ENCODE peak calls at places on chromosome 1, in seven cellular contexts. M is PC-9, E is cardiac muscle cell, S is suprapubic skin, P is HFFc6, G is astrocyte, F is Calu3. W is an unnamed sample.

GRCh38 chr1:241842565-241842964 is 5.4 kb upstream of the EXO1 start:
- DNase-seq in M (no peak), E (no peak), S (no peak), P (peak), G (peak), F (no peak), W (no peak)

GRCh38 chr1:31627301-31627929 is 9.9 kb downstream of the HCRTR1 start:
- DNase-seq in M (no peak), E (peak), S (no peak), P (no peak), G (no peak), F (no peak), W (no peak)

GRCh38 chr1:202058001-202058908 is 47.9 kb downstream of the ELF3 start:
- DNase-seq in M (peak), E (no peak), S (no peak), P (peak), G (peak), F (peak), W (no peak)

GRCh38 chr1:217465102-217465501 is 165.8 kb downstream of the GPATCH2 start:
- DNase-seq in M (no peak), E (no peak), S (no peak), P (no peak), G (no peak), F (no peak), W (no peak)

GRCh38 chr1:64242895-64243756 is 39.7 kb downstream of the UBE2U start:
- DNase-seq in M (no peak), E (peak), S (no peak), P (peak), G (no peak), F (no peak), W (no peak)

GRCh38 chr1:160629286-160630210 is 17.3 kb downstream of the SLAMF1 start:
- DNase-seq in M (no peak), E (no peak), S (no peak), P (no peak), G (no peak), F (no peak), W (no peak)

GRCh38 chr1:3453891-3454810 is at the start of gene ARHGEF16:
- DNase-seq in M (peak), E (peak), S (no peak), P (no peak), G (no peak), F (peak), W (peak)

GRCh38 chr1:58620259-58620658 is 43.2 kb upstream of the TACSTD2 start:
- DNase-seq in M (peak), E (no peak), S (no peak), P (no peak), G (no peak), F (peak), W (no peak)

GRCh38 chr1:159775716-159776115 is 5.0 kb upstream of the DUSP23 start:
- DNase-seq in M (no peak), E (peak), S (no peak), P (no peak), G (no peak), F (no peak), W (no peak)

GRCh38 chr1:46708121-46708520 is 10.8 kb downstream of the EFCAB14 start:
- DNase-seq in M (no peak), E (peak), S (no peak), P (no peak), G (no peak), F (no peak), W (no peak)

GRCh38 chr1:4837752-4838151 is 183.3 kb downstream of the AJAP1 start:
- DNase-seq in M (no peak), E (no peak), S (no peak), P (no peak), G (no peak), F (no peak), W (no peak)

GRCh38 chr1:206050655-206051235 is 2.2 kb upstream of the RHEX start:
- DNase-seq in M (peak), E (no peak), S (no peak), P (no peak), G (no peak), F (peak), W (no peak)

GRCh38 chr1:179047637-179048002 is 21.9 kb downstream of the FAM20B start:
- DNase-seq in M (no peak), E (no peak), S (no peak), P (no peak), G (peak), F (no peak), W (no peak)

GRCh38 chr1:36845802-36846201 is 188.5 kb downstream of the GRIK3 start:
- DNase-seq in M (no peak), E (no peak), S (no peak), P (no peak), G (no peak), F (no peak), W (no peak)

GRCh38 chr1:67735806-67736627 is 51.0 kb downstream of the GADD45A start:
- DNase-seq in M (peak), E (peak), S (peak), P (peak), G (peak), F (peak), W (no peak)

GRCh38 chr1:7223334-7224080 is 438.3 kb downstream of the CAMTA1 start:
- DNase-seq in M (no peak), E (peak), S (no peak), P (peak), G (peak), F (no peak), W (no peak)

GRCh38 chr1:7225711-7226505 is 440.7 kb downstream of the CAMTA1 start:
- DNase-seq in M (no peak), E (no peak), S (no peak), P (no peak), G (no peak), F (no peak), W (no peak)

GRCh38 chr1:7224081-7224534 is 438.9 kb downstream of the CAMTA1 start:
- DNase-seq in M (no peak), E (no peak), S (no peak), P (no peak), G (no peak), F (no peak), W (no peak)

GRCh38 chr1:7222616-7223015 is 437.4 kb downstream of the CAMTA1 start:
- DNase-seq in M (no peak), E (no peak), S (no peak), P (no peak), G (no peak), F (no peak), W (no peak)

DNA sequence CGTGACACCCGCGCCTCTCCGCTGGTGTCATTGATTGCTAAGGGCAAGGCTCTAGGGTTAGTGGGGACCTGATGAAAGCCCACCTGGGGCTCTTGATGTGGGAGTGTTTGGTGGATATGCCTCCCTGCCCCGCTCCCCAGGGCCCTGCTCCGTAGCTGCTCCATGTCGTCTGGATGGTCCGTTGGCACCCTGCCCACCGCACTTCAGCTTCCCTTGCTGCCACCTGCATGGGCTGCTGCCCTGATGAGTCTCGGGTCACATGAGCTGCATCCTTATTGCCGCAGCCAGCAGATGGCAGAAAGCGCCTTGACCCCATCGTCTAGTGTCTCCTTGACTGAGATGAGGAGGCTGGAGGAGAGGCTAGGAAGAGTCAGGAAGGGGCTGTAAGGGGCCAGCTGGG is 439.4 kb downstream of the CAMTA1 start:
- DNase-seq in M (no peak), E (peak), S (no peak), P (no peak), G (no peak), F (no peak), W (no peak)
- TF ChIP-seq CTCF in M (no peak), E (peak), S (no peak), P (peak), G (no peak), F (no peak), W (peak)

GRCh38 chr1:117171900-117172501 is 38.7 kb downstream of the VTCN1 start:
- DNase-seq in M (no peak), E (peak), S (no peak), P (no peak), G (peak), F (peak), W (no peak)
- TF ChIP-seq CTCF in M (no peak), E (no peak), S (no peak), P (no peak), G (no peak), F (no peak), W (no peak)

GRCh38 chr1:248703674-248704073 is 1.1 kb upstream of the OR14I1 start:
- DNase-seq in M (no peak), E (no peak), S (no peak), P (no peak), G (no peak), F (no peak), W (no peak)
- TF ChIP-seq CTCF in M (peak), E (no peak), S (no peak), P (peak), G (no peak), F (no peak), W (no peak)

GRCh38 chr1:1861339-1861730 is 29.6 kb downstream of the GNB1 start:
- DNase-seq in M (no peak), E (no peak), S (no peak), P (no peak), G (no peak), F (no peak), W (no peak)

GRCh38 chr1:1853593-1854257 is 37.2 kb downstream of the GNB1 start:
- DNase-seq in M (no peak), E (no peak), S (no peak), P (no peak), G (no peak), F (no peak), W (no peak)

GRCh38 chr1:1862905-1863547 is 27.9 kb downstream of the GNB1 start:
- DNase-seq in M (no peak), E (no peak), S (no peak), P (no peak), G (no peak), F (no peak), W (peak)

GRCh38 chr1:1857096-1857703 is 33.7 kb downstream of the GNB1 start:
- DNase-seq in M (no peak), E (no peak), S (no peak), P (no peak), G (no peak), F (no peak), W (peak)

GRCh38 chr1:1858382-1859086 is 32.4 kb downstream of the GNB1 start:
- DNase-seq in M (no peak), E (peak), S (peak), P (peak), G (peak), F (peak), W (peak)
- TF ChIP-seq CTCF in M (no peak), E (peak), S (peak), P (peak), G (peak), F (no peak), W (peak)

W was measured in chondrocyte.